ENCODE peak calls at places on chromosomes 11 and 22, in ten cellular contexts. Z, Y, A, M, D, X, K, H, P and U are unnamed samples.

GRCh38 chr11:57116654-57117053 is 65.1 kb upstream of the LRRC55 start:
- DNase-seq in M (peak; percentile 70), P (peak; percentile 64), Y (peak; percentile 35), Z (peak; percentile 2), X (peak; percentile 11), K (peak; percentile 37), D (no peak), A (no peak), H (peak; percentile 45), U (peak; percentile 62)

GRCh38 chr11:66020618-66021357 is 5.5 kb downstream of the CATSPER1 start:
- DNase-seq in K (peak; percentile 89), P (peak; percentile 89), X (peak; percentile 65), D (no peak), Z (no peak), M (peak; percentile 66), A (peak; percentile 19), H (no peak), Y (no peak), U (no peak)

GRCh38 chr11:38060930-38061329 is 1462.9 kb upstream of the RAG2 start:
- DNase-seq in Y (no peak), H (no peak), P (no peak), D (no peak), K (no peak), A (no peak), Z (no peak), M (no peak), X (no peak), U (peak; percentile 23)

GRCh38 chr11:79328402-79328801 is 112.4 kb downstream of the TENM4 start:
- DNase-seq in M (no peak), Y (no peak), H (no peak), K (no peak), D (no peak), Z (no peak), A (no peak), X (no peak), P (no peak), U (no peak)

GRCh38 chr11:8593935-8594909 is at the start of gene STK33:
- DNase-seq in X (peak; percentile 69), Z (peak; percentile 19), P (peak; percentile 28), Y (peak; percentile 94), H (peak; percentile 41), D (no peak), M (peak; percentile 29), A (peak; percentile 80), K (peak; percentile 14), U (no peak)

GRCh38 chr22:39221999-39222686 is 22.6 kb downstream of the PDGFB start:
- DNase-seq in P (no peak), Z (no peak), X (no peak), M (no peak), Y (no peak), D (no peak), H (no peak), A (no peak), K (no peak), U (no peak)

GRCh38 chr11:32462296-32462695 is 27.0 kb upstream of the WT1 start:
- DNase-seq in D (no peak), P (no peak), M (no peak), K (no peak), A (no peak), H (no peak), Z (no peak), Y (no peak), X (no peak), U (no peak)

GRCh38 chr11:86418929-86419328 is 44.2 kb downstream of the CCDC81 start:
- DNase-seq in Y (no peak), M (peak; percentile 18), Z (no peak), A (no peak), X (peak; percentile 18), D (no peak), K (no peak), H (no peak), P (peak; percentile 33), U (peak; percentile 18)

GRCh38 chr11:26947379-26947844 is 46.5 kb upstream of the FIBIN start:
- DNase-seq in X (no peak), P (peak; percentile 98), D (no peak), Z (no peak), Y (no peak), A (no peak), K (peak; percentile 92), H (no peak), M (peak; percentile 100), U (peak; percentile 45)

GRCh38 chr11:119316017-119316728 is 757 bp downstream of the MCAM start:
- DNase-seq in P (peak; percentile 43), Y (peak; percentile 74), H (no peak), X (no peak), D (no peak), M (no peak), Z (no peak), K (no peak), A (peak; percentile 55), U (peak; percentile 64)

GRCh38 chr11:109940816-109941215 is 152.4 kb upstream of the ZC3H12C start:
- DNase-seq in H (no peak), X (no peak), K (peak; percentile 60), A (no peak), D (no peak), Z (no peak), M (peak; percentile 82), Y (no peak), P (peak; percentile 95), U (no peak)

GRCh38 chr11:130452941-130453340 is 4.5 kb downstream of the ADAMTS15 start:
- DNase-seq in X (no peak), H (no peak), K (no peak), A (no peak), M (no peak), Z (no peak), D (no peak), Y (peak; percentile 56), P (no peak), U (no peak)

GRCh38 chr11:108663154-108663877 is 1.6 kb upstream of the DDX10 start:
- DNase-seq in X (no peak), A (no peak), Z (no peak), D (no peak), H (no peak), P (no peak), K (no peak), M (no peak), Y (no peak), U (no peak)

GRCh38 chr11:61955031-61955415 is 4.9 kb downstream of the BEST1 start:
- DNase-seq in Z (no peak), A (peak; percentile 60), X (no peak), M (peak; percentile 93), Y (peak; percentile 94), D (no peak), H (no peak), K (peak; percentile 84), P (peak; percentile 89), U (peak; percentile 45)

GRCh38 chr11:84855846-84856245 is 771.3 kb downstream of the DLG2 start:
- DNase-seq in M (peak; percentile 44), P (peak; percentile 72), Y (no peak), K (peak; percentile 70), A (no peak), H (no peak), X (no peak), Z (no peak), D (no peak), U (no peak)

GRCh38 chr22:47066616-47066905 is 304.1 kb downstream of the TBC1D22A start:
- DNase-seq in K (no peak), D (no peak), P (no peak), X (no peak), Y (peak; percentile 27), M (no peak), A (no peak), H (no peak), Z (no peak), U (no peak)

GRCh38 chr11:126680109-126680508 is 320.5 kb downstream of the KIRREL3 start:
- DNase-seq in M (no peak), Y (no peak), D (no peak), X (no peak), K (no peak), A (no peak), P (peak; percentile 26), Z (no peak), H (no peak), U (no peak)

GRCh38 chr11:2100361-2101170 is 38.6 kb downstream of the IGF2 start:
- DNase-seq in H (no peak), P (no peak), Z (no peak), D (no peak), K (no peak), M (peak; percentile 35), A (peak; percentile 19), X (no peak), Y (peak; percentile 60), U (peak; percentile 3)

GRCh38 chr11:105132716-105133511 is 6.7 kb downstream of the CARD18 start:
- DNase-seq in M (peak; percentile 90), Z (no peak), K (peak; percentile 3), Y (no peak), A (no peak), X (no peak), P (peak; percentile 36), D (no peak), H (no peak), U (no peak)

GRCh38 chr11:128964463-128964930 is 21.8 kb upstream of the TP53AIP1 start:
- DNase-seq in A (no peak), P (no peak), D (no peak), K (no peak), H (no peak), Z (no peak), X (no peak), Y (no peak), M (no peak), U (no peak)

GRCh38 chr22:37229012-37229804 is 14.9 kb downstream of the RAC2 start:
- DNase-seq in M (peak; percentile 90), P (peak; percentile 85), D (no peak), Y (peak; percentile 34), X (peak; percentile 48), A (peak; percentile 17), H (no peak), Z (no peak), K (peak; percentile 82), U (no peak)

GRCh38 chr11:19284881-19285280 is 44.1 kb upstream of the E2F8 start:
- DNase-seq in A (no peak), D (no peak), Y (no peak), X (no peak), Z (no peak), P (no peak), K (no peak), M (no peak), H (no peak), U (no peak)

GRCh38 chr11:82046778-82047177 is 686.9 kb downstream of the FAM181B start:
- DNase-seq in H (no peak), D (no peak), Z (no peak), Y (no peak), M (peak; percentile 16), P (peak; percentile 68), A (no peak), K (no peak), X (no peak), U (peak; percentile 65)

GRCh38 chr11:36186797-36187196 is 102.4 kb downstream of the COMMD9 start:
- DNase-seq in X (no peak), H (no peak), A (no peak), Y (no peak), M (no peak), P (no peak), D (no peak), Z (no peak), K (no peak), U (no peak)

GRCh38 chr11:69500285-69501120 is 19.0 kb downstream of the LINC01488 start:
- DNase-seq in P (no peak), Z (no peak), A (no peak), K (no peak), M (no peak), Y (peak; percentile 59), H (no peak), D (no peak), X (no peak), U (no peak)

GRCh38 chr22:30208631-30209603 is 37.6 kb downstream of the LIF start:
- DNase-seq in Z (no peak), P (peak; percentile 83), D (no peak), M (peak; percentile 94), A (no peak), X (no peak), H (no peak), Y (peak; percentile 40), K (peak; percentile 62), U (no peak)